ENCODE peak calls at places on chromosomes 7 and 10, in seven cellular contexts. One of them, this sample, is unnamed.

GRCh38 chr7:81527651-81528050 is 242.2 kb downstream of the HGF start:
- DNase-seq in activated CD4-positive, CD25-positive, alpha-beta regulatory T cell treated with anti-CD3 and anti-CD28 coated beads, Interleukin-2, amount 50 U/mL, for 16 hours: no peak
- DNase-seq in activated CD4-positive, alpha-beta memory T cell treated with anti-CD3 and anti-CD28 coated beads, Interleukin-2, amount 10 ng/mL, durations not matched to agents 7 days and 5 days: no peak
- DNase-seq in transverse colon: no peak
- DNase-seq in lower leg skin: no peak
- DNase-seq in AG04450: no peak
- DNase-seq in T-cell: no peak
- DNase-seq in this sample: no peak

GRCh38 chr10:29482591-29483421 is 152.0 kb downstream of the SVIL start:
- DNase-seq in activated CD4-positive, CD25-positive, alpha-beta regulatory T cell treated with anti-CD3 and anti-CD28 coated beads, Interleukin-2, amount 50 U/mL, for 16 hours: no peak
- DNase-seq in activated CD4-positive, alpha-beta memory T cell treated with anti-CD3 and anti-CD28 coated beads, Interleukin-2, amount 10 ng/mL, durations not matched to agents 7 days and 5 days: peak
- DNase-seq in transverse colon: no peak
- DNase-seq in lower leg skin: no peak
- DNase-seq in AG04450: no peak
- DNase-seq in T-cell: peak
- DNase-seq in this sample: no peak

GRCh38 chr10:130018253-130018652 is 54.2 kb upstream of the EBF3 start:
- DNase-seq in activated CD4-positive, CD25-positive, alpha-beta regulatory T cell treated with anti-CD3 and anti-CD28 coated beads, Interleukin-2, amount 50 U/mL, for 16 hours: no peak
- DNase-seq in activated CD4-positive, alpha-beta memory T cell treated with anti-CD3 and anti-CD28 coated beads, Interleukin-2, amount 10 ng/mL, durations not matched to agents 7 days and 5 days: peak
- DNase-seq in transverse colon: no peak
- DNase-seq in lower leg skin: peak
- DNase-seq in AG04450: peak
- DNase-seq in T-cell: no peak
- DNase-seq in this sample: no peak

GRCh38 chr10:24240001-24240751 is 31.2 kb downstream of the KIAA1217 start:
- DNase-seq in activated CD4-positive, CD25-positive, alpha-beta regulatory T cell treated with anti-CD3 and anti-CD28 coated beads, Interleukin-2, amount 50 U/mL, for 16 hours: no peak
- DNase-seq in activated CD4-positive, alpha-beta memory T cell treated with anti-CD3 and anti-CD28 coated beads, Interleukin-2, amount 10 ng/mL, durations not matched to agents 7 days and 5 days: no peak
- DNase-seq in transverse colon: no peak
- DNase-seq in lower leg skin: peak
- DNase-seq in AG04450: no peak
- DNase-seq in T-cell: no peak
- DNase-seq in this sample: no peak

GRCh38 chr7:151415375-151416112 is 5.7 kb upstream of the WDR86 start:
- DNase-seq in activated CD4-positive, CD25-positive, alpha-beta regulatory T cell treated with anti-CD3 and anti-CD28 coated beads, Interleukin-2, amount 50 U/mL, for 16 hours: no peak
- DNase-seq in activated CD4-positive, alpha-beta memory T cell treated with anti-CD3 and anti-CD28 coated beads, Interleukin-2, amount 10 ng/mL, durations not matched to agents 7 days and 5 days: no peak
- DNase-seq in transverse colon: no peak
- DNase-seq in lower leg skin: no peak
- DNase-seq in AG04450: no peak
- DNase-seq in T-cell: no peak
- DNase-seq in this sample: no peak

GRCh38 chr7:37220664-37221063 is 228.0 kb downstream of the ELMO1 start:
- DNase-seq in activated CD4-positive, CD25-positive, alpha-beta regulatory T cell treated with anti-CD3 and anti-CD28 coated beads, Interleukin-2, amount 50 U/mL, for 16 hours: no peak
- DNase-seq in activated CD4-positive, alpha-beta memory T cell treated with anti-CD3 and anti-CD28 coated beads, Interleukin-2, amount 10 ng/mL, durations not matched to agents 7 days and 5 days: no peak
- DNase-seq in transverse colon: no peak
- DNase-seq in lower leg skin: no peak
- DNase-seq in AG04450: no peak
- DNase-seq in T-cell: no peak
- DNase-seq in this sample: no peak

GRCh38 chr10:88582806-88583583 is at the start of gene RNLS:
- DNase-seq in activated CD4-positive, CD25-positive, alpha-beta regulatory T cell treated with anti-CD3 and anti-CD28 coated beads, Interleukin-2, amount 50 U/mL, for 16 hours: peak
- DNase-seq in activated CD4-positive, alpha-beta memory T cell treated with anti-CD3 and anti-CD28 coated beads, Interleukin-2, amount 10 ng/mL, durations not matched to agents 7 days and 5 days: peak
- DNase-seq in transverse colon: peak
- DNase-seq in lower leg skin: peak
- DNase-seq in AG04450: no peak
- DNase-seq in T-cell: peak
- DNase-seq in this sample: peak

GRCh38 chr10:125123363-125124113 is 36.8 kb downstream of the CTBP2 start:
- DNase-seq in activated CD4-positive, CD25-positive, alpha-beta regulatory T cell treated with anti-CD3 and anti-CD28 coated beads, Interleukin-2, amount 50 U/mL, for 16 hours: no peak
- DNase-seq in activated CD4-positive, alpha-beta memory T cell treated with anti-CD3 and anti-CD28 coated beads, Interleukin-2, amount 10 ng/mL, durations not matched to agents 7 days and 5 days: no peak
- DNase-seq in transverse colon: peak
- DNase-seq in lower leg skin: peak
- DNase-seq in AG04450: no peak
- DNase-seq in T-cell: no peak
- DNase-seq in this sample: no peak

GRCh38 chr10:77864151-77864851 is 62.3 kb downstream of the DLG5 start:
- DNase-seq in activated CD4-positive, CD25-positive, alpha-beta regulatory T cell treated with anti-CD3 and anti-CD28 coated beads, Interleukin-2, amount 50 U/mL, for 16 hours: no peak
- DNase-seq in activated CD4-positive, alpha-beta memory T cell treated with anti-CD3 and anti-CD28 coated beads, Interleukin-2, amount 10 ng/mL, durations not matched to agents 7 days and 5 days: no peak
- DNase-seq in transverse colon: no peak
- DNase-seq in lower leg skin: no peak
- DNase-seq in AG04450: no peak
- DNase-seq in T-cell: no peak
- DNase-seq in this sample: no peak

GRCh38 chr10:964321-964987 is 23.8 kb upstream of the GTPBP4 start:
- DNase-seq in activated CD4-positive, CD25-positive, alpha-beta regulatory T cell treated with anti-CD3 and anti-CD28 coated beads, Interleukin-2, amount 50 U/mL, for 16 hours: no peak
- DNase-seq in activated CD4-positive, alpha-beta memory T cell treated with anti-CD3 and anti-CD28 coated beads, Interleukin-2, amount 10 ng/mL, durations not matched to agents 7 days and 5 days: no peak
- DNase-seq in transverse colon: no peak
- DNase-seq in lower leg skin: no peak
- DNase-seq in AG04450: no peak
- DNase-seq in T-cell: no peak
- DNase-seq in this sample: no peak

GRCh38 chr7:155818154-155818819 is 6.0 kb upstream of the SHH start:
- DNase-seq in activated CD4-positive, CD25-positive, alpha-beta regulatory T cell treated with anti-CD3 and anti-CD28 coated beads, Interleukin-2, amount 50 U/mL, for 16 hours: no peak
- DNase-seq in activated CD4-positive, alpha-beta memory T cell treated with anti-CD3 and anti-CD28 coated beads, Interleukin-2, amount 10 ng/mL, durations not matched to agents 7 days and 5 days: no peak
- DNase-seq in transverse colon: no peak
- DNase-seq in lower leg skin: no peak
- DNase-seq in AG04450: no peak
- DNase-seq in T-cell: no peak
- DNase-seq in this sample: no peak

GRCh38 chr7:964401-965231 is 10.1 kb upstream of the ADAP1 start:
- DNase-seq in activated CD4-positive, CD25-positive, alpha-beta regulatory T cell treated with anti-CD3 and anti-CD28 coated beads, Interleukin-2, amount 50 U/mL, for 16 hours: no peak
- DNase-seq in activated CD4-positive, alpha-beta memory T cell treated with anti-CD3 and anti-CD28 coated beads, Interleukin-2, amount 10 ng/mL, durations not matched to agents 7 days and 5 days: no peak
- DNase-seq in transverse colon: no peak
- DNase-seq in lower leg skin: peak
- DNase-seq in AG04450: no peak
- DNase-seq in T-cell: no peak
- DNase-seq in this sample: no peak

GRCh38 chr7:33128990-33129805 is at the start of gene BBS9:
- DNase-seq in activated CD4-positive, CD25-positive, alpha-beta regulatory T cell treated with anti-CD3 and anti-CD28 coated beads, Interleukin-2, amount 50 U/mL, for 16 hours: peak
- DNase-seq in activated CD4-positive, alpha-beta memory T cell treated with anti-CD3 and anti-CD28 coated beads, Interleukin-2, amount 10 ng/mL, durations not matched to agents 7 days and 5 days: peak
- DNase-seq in transverse colon: peak
- DNase-seq in lower leg skin: peak
- DNase-seq in AG04450: peak
- DNase-seq in T-cell: peak
- DNase-seq in this sample: peak

GRCh38 chr10:131453772-131454634 is 142.5 kb upstream of the TCERG1L start:
- DNase-seq in activated CD4-positive, CD25-positive, alpha-beta regulatory T cell treated with anti-CD3 and anti-CD28 coated beads, Interleukin-2, amount 50 U/mL, for 16 hours: peak
- DNase-seq in activated CD4-positive, alpha-beta memory T cell treated with anti-CD3 and anti-CD28 coated beads, Interleukin-2, amount 10 ng/mL, durations not matched to agents 7 days and 5 days: peak
- DNase-seq in transverse colon: peak
- DNase-seq in lower leg skin: peak
- DNase-seq in AG04450: no peak
- DNase-seq in T-cell: peak
- DNase-seq in this sample: no peak

GRCh38 chr7:5421626-5422323 is 1.9 kb downstream of the TNRC18 start:
- DNase-seq in activated CD4-positive, CD25-positive, alpha-beta regulatory T cell treated with anti-CD3 and anti-CD28 coated beads, Interleukin-2, amount 50 U/mL, for 16 hours: no peak
- DNase-seq in activated CD4-positive, alpha-beta memory T cell treated with anti-CD3 and anti-CD28 coated beads, Interleukin-2, amount 10 ng/mL, durations not matched to agents 7 days and 5 days: no peak
- DNase-seq in transverse colon: peak
- DNase-seq in lower leg skin: peak
- DNase-seq in AG04450: no peak
- DNase-seq in T-cell: no peak
- DNase-seq in this sample: no peak

GRCh38 chr7:32158751-32159360 is 88.6 kb upstream of the PDE1C start:
- DNase-seq in activated CD4-positive, CD25-positive, alpha-beta regulatory T cell treated with anti-CD3 and anti-CD28 coated beads, Interleukin-2, amount 50 U/mL, for 16 hours: no peak
- DNase-seq in activated CD4-positive, alpha-beta memory T cell treated with anti-CD3 and anti-CD28 coated beads, Interleukin-2, amount 10 ng/mL, durations not matched to agents 7 days and 5 days: no peak
- DNase-seq in transverse colon: no peak
- DNase-seq in lower leg skin: no peak
- DNase-seq in AG04450: no peak
- DNase-seq in T-cell: no peak
- DNase-seq in this sample: no peak

GRCh38 chr7:105916603-105917002 is 40.2 kb upstream of the ATXN7L1 start:
- DNase-seq in activated CD4-positive, CD25-positive, alpha-beta regulatory T cell treated with anti-CD3 and anti-CD28 coated beads, Interleukin-2, amount 50 U/mL, for 16 hours: no peak
- DNase-seq in activated CD4-positive, alpha-beta memory T cell treated with anti-CD3 and anti-CD28 coated beads, Interleukin-2, amount 10 ng/mL, durations not matched to agents 7 days and 5 days: no peak
- DNase-seq in transverse colon: no peak
- DNase-seq in lower leg skin: no peak
- DNase-seq in AG04450: no peak
- DNase-seq in T-cell: no peak
- DNase-seq in this sample: no peak

GRCh38 chr7:140719711-140720110 is 23.2 kb downstream of the NDUFB2 start:
- DNase-seq in activated CD4-positive, CD25-positive, alpha-beta regulatory T cell treated with anti-CD3 and anti-CD28 coated beads, Interleukin-2, amount 50 U/mL, for 16 hours: no peak
- DNase-seq in activated CD4-positive, alpha-beta memory T cell treated with anti-CD3 and anti-CD28 coated beads, Interleukin-2, amount 10 ng/mL, durations not matched to agents 7 days and 5 days: no peak
- DNase-seq in transverse colon: no peak
- DNase-seq in lower leg skin: no peak
- DNase-seq in AG04450: no peak
- DNase-seq in T-cell: no peak
- DNase-seq in this sample: no peak

GRCh38 chr10:77493851-77494788 is 143.5 kb downstream of the KCNMA1 start:
- DNase-seq in activated CD4-positive, CD25-positive, alpha-beta regulatory T cell treated with anti-CD3 and anti-CD28 coated beads, Interleukin-2, amount 50 U/mL, for 16 hours: no peak
- DNase-seq in activated CD4-positive, alpha-beta memory T cell treated with anti-CD3 and anti-CD28 coated beads, Interleukin-2, amount 10 ng/mL, durations not matched to agents 7 days and 5 days: no peak
- DNase-seq in transverse colon: no peak
- DNase-seq in lower leg skin: no peak
- DNase-seq in AG04450: no peak
- DNase-seq in T-cell: no peak
- DNase-seq in this sample: no peak

GRCh38 chr7:234041-234711 is 41.8 kb downstream of the FAM20C start:
- DNase-seq in activated CD4-positive, CD25-positive, alpha-beta regulatory T cell treated with anti-CD3 and anti-CD28 coated beads, Interleukin-2, amount 50 U/mL, for 16 hours: no peak
- DNase-seq in activated CD4-positive, alpha-beta memory T cell treated with anti-CD3 and anti-CD28 coated beads, Interleukin-2, amount 10 ng/mL, durations not matched to agents 7 days and 5 days: no peak
- DNase-seq in transverse colon: no peak
- DNase-seq in lower leg skin: no peak
- DNase-seq in AG04450: no peak
- DNase-seq in T-cell: no peak
- DNase-seq in this sample: no peak